ENCODE peak calls at places on chromosomes 7 and 10, in eight cellular contexts. G is Panc1, I is OCI-M1, M is osteocyte, F is NCI-H1092, B is H4, A is MM.1S, R is posterior vena cava. L is an unnamed sample.

GRCh38 chr10:114634607-114634974 is 23.5 kb downstream of the ABLIM1 start:
- DNase-seq in G (no peak), I (peak; percentile 82), M (peak; percentile 90), F (no peak), B (peak; percentile 94), A (no peak), R (peak; percentile 92), L (peak; percentile 82)

GRCh38 chr7:85065306-85065705 is 121.5 kb downstream of the SEMA3D start:
- DNase-seq in G (no peak), I (no peak), M (no peak), F (no peak), B (no peak), A (no peak), R (no peak), L (no peak)

GRCh38 chr7:112989531-112989930 is 97.1 kb downstream of the GPR85 start:
- DNase-seq in G (no peak), I (no peak), M (no peak), F (no peak), B (peak; percentile 8), A (no peak), R (no peak), L (no peak)

GRCh38 chr10:64503429-64503828 is 982.2 kb downstream of the REEP3 start:
- DNase-seq in G (no peak), I (peak; percentile 31), M (no peak), F (no peak), B (no peak), A (no peak), R (no peak), L (no peak)

GRCh38 chr7:80581472-80581871 is 57.0 kb upstream of the CD36 start:
- DNase-seq in G (no peak), I (peak; percentile 92), M (no peak), F (no peak), B (no peak), A (no peak), R (no peak), L (no peak)

GRCh38 chr10:73906524-73907447 is 4.1 kb upstream of the PLAU start:
- DNase-seq in G (no peak), I (peak; percentile 42), M (peak; percentile 95), F (no peak), B (peak; percentile 97), A (no peak), R (peak; percentile 94), L (peak; percentile 89)

GRCh38 chr10:89926736-89927135 is 225.3 kb downstream of the KIF20B start:
- DNase-seq in G (no peak), I (no peak), M (no peak), F (no peak), B (no peak), A (no peak), R (no peak), L (no peak)

GRCh38 chr10:34348917-34349509 is 466.1 kb downstream of the PARD3 start:
- DNase-seq in G (no peak), I (no peak), M (no peak), F (no peak), B (no peak), A (no peak), R (no peak), L (no peak)

GRCh38 chr10:97542169-97543024 is 30.2 kb upstream of the ANKRD2 start:
- DNase-seq in G (peak; percentile 82), I (peak; percentile 43), M (no peak), F (no peak), B (peak; percentile 92), A (no peak), R (peak; percentile 92), L (peak; percentile 84)

GRCh38 chr7:116499168-116500070 is at the start of gene CAV2:
- DNase-seq in G (no peak), I (peak; percentile 32), M (peak; percentile 87), F (no peak), B (peak; percentile 44), A (peak; percentile 62), R (peak; percentile 90), L (peak; percentile 92)

GRCh38 chr10:103936022-103936421 is 18.0 kb upstream of the STN1 start:
- DNase-seq in G (no peak), I (no peak), M (no peak), F (no peak), B (no peak), A (no peak), R (no peak), L (no peak)

GRCh38 chr7:69856991-69857390 is 258.7 kb downstream of the AUTS2 start:
- DNase-seq in G (no peak), I (no peak), M (no peak), F (no peak), B (no peak), A (no peak), R (no peak), L (no peak)

GRCh38 chr7:44693641-44694313 is 54.9 kb upstream of the ZMIZ2 start:
- DNase-seq in G (no peak), I (no peak), M (no peak), F (no peak), B (no peak), A (no peak), R (peak; percentile 66), L (peak; percentile 93)

GRCh38 chr10:124917939-124918830 is 23.7 kb upstream of the ZRANB1 start:
- DNase-seq in G (no peak), I (peak; percentile 88), M (no peak), F (no peak), B (no peak), A (peak; percentile 9), R (no peak), L (peak; percentile 58)

GRCh38 chr7:157997080-157997440 is 590.6 kb downstream of the PTPRN2 start:
- DNase-seq in G (no peak), I (no peak), M (no peak), F (no peak), B (no peak), A (no peak), R (no peak), L (no peak)

GRCh38 chr10:36534471-36535002 is 590.9 kb upstream of the ANKRD30A start:
- DNase-seq in G (peak; percentile 38), I (no peak), M (no peak), F (no peak), B (peak; percentile 93), A (peak; percentile 67), R (no peak), L (peak; percentile 75)

GRCh38 chr10:68562666-68563522 is 2.8 kb downstream of the TET1 start:
- DNase-seq in G (no peak), I (peak; percentile 84), M (no peak), F (no peak), B (no peak), A (peak; percentile 27), R (no peak), L (peak; percentile 38)

GRCh38 chr10:5292196-5292735 is 72.5 kb upstream of the UCN3 start:
- DNase-seq in G (no peak), I (peak; percentile 55), M (no peak), F (no peak), B (peak; percentile 51), A (no peak), R (no peak), L (no peak)

GRCh38 chr10:124461642-124462347 is at the start of gene LHPP:
- DNase-seq in G (peak; percentile 43), I (peak; percentile 92), M (peak; percentile 91), F (peak; percentile 24), B (peak; percentile 54), A (peak; percentile 86), R (peak; percentile 96), L (peak; percentile 98)

GRCh38 chr7:105268511-105269392 is 120.0 kb downstream of the SRPK2 start:
- DNase-seq in G (peak; percentile 67), I (peak; percentile 65), M (no peak), F (peak; percentile 45), B (peak; percentile 39), A (peak; percentile 61), R (no peak), L (peak; percentile 64)

GRCh38 chr10:34116780-34117179 is 698.3 kb downstream of the PARD3 start:
- DNase-seq in G (no peak), I (no peak), M (no peak), F (no peak), B (no peak), A (no peak), R (no peak), L (no peak)

GRCh38 chr7:19754521-19755116 is 18.8 kb downstream of the TMEM196 start:
- DNase-seq in G (peak; percentile 58), I (peak; percentile 64), M (no peak), F (peak; percentile 36), B (peak; percentile 46), A (peak; percentile 59), R (no peak), L (peak; percentile 10)

GRCh38 chr10:11381023-11381422 is 230.4 kb downstream of the USP6NL start:
- DNase-seq in G (no peak), I (no peak), M (no peak), F (no peak), B (no peak), A (no peak), R (peak; percentile 49), L (no peak)

GRCh38 chr10:103284170-103284569 is 7.2 kb downstream of the INA start:
- DNase-seq in G (no peak), I (no peak), M (no peak), F (no peak), B (peak; percentile 58), A (no peak), R (no peak), L (no peak)

GRCh38 chr7:13092708-13093005 is 405.2 kb downstream of the ARL4A start:
- DNase-seq in G (no peak), I (no peak), M (no peak), F (no peak), B (no peak), A (no peak), R (no peak), L (no peak)

GRCh38 chr10:102633282-102633681 is 11.0 kb upstream of the TRIM8 start:
- DNase-seq in G (no peak), I (no peak), M (no peak), F (no peak), B (no peak), A (no peak), R (peak; percentile 86), L (peak; percentile 41)

GRCh38 chr7:131174855-131175254 is 152.8 kb upstream of the MKLN1 start:
- DNase-seq in G (no peak), I (no peak), M (no peak), F (no peak), B (no peak), A (no peak), R (no peak), L (no peak)

GRCh38 chr10:43574035-43574892 is at the start of gene ZNF239:
- DNase-seq in G (peak; percentile 45), I (peak; percentile 96), M (peak; percentile 94), F (peak; percentile 47), B (peak; percentile 68), A (no peak), R (peak; percentile 97), L (peak; percentile 96)

GRCh38 chr10:71639412-71639719 is 80.2 kb downstream of the C10orf105 start:
- DNase-seq in G (no peak), I (no peak), M (no peak), F (no peak), B (no peak), A (no peak), R (no peak), L (no peak)

GRCh38 chr10:88062798-88063472 is 199.5 kb downstream of the PTEN start:
- DNase-seq in G (no peak), I (no peak), M (no peak), F (no peak), B (no peak), A (no peak), R (no peak), L (peak; percentile 40)

GRCh38 chr7:138842111-138842510 is 44.1 kb upstream of the ATP6V0A4 start:
- DNase-seq in G (no peak), I (no peak), M (no peak), F (no peak), B (peak; percentile 74), A (no peak), R (no peak), L (no peak)

GRCh38 chr10:70197235-70197952 is 27.1 kb upstream of the SAR1A start:
- DNase-seq in G (no peak), I (peak; percentile 84), M (no peak), F (no peak), B (no peak), A (no peak), R (no peak), L (no peak)